ENCODE peak calls at places on chromosomes 2 and 18, in four cellular contexts. N is HepG2, K is K562, D is GM12878. U is an unnamed sample.
A peak's percentile ranks its signal among the peaks of the same experiment; 100 is the strongest.

GRCh38 chr2:233354971-233355574 is 779 bp downstream of the DGKD start:
- DNase-seq in N (no peak), K (no peak), D (no peak), U (peak; percentile 28)

GRCh38 chr2:230358305-230358704 is 31.3 kb downstream of the SP140L start:
- DNase-seq in N (no peak), K (no peak), D (no peak), U (no peak)

GRCh38 chr2:231541605-231542509 is 11.6 kb upstream of the NMUR1 start:
- DNase-seq in N (no peak), K (peak; percentile 27), D (no peak), U (peak; percentile 86)

GRCh38 chr2:188096910-188097309 is 194.8 kb upstream of the GULP1 start:
- DNase-seq in N (no peak), K (no peak), D (no peak), U (no peak)

GRCh38 chr2:190574169-190574568 is 39.6 kb upstream of the NEMP2 start:
- DNase-seq in N (no peak), K (no peak), D (no peak), U (no peak)

GRCh38 chr2:128421861-128422311 is 103.2 kb upstream of the HS6ST1 start:
- DNase-seq in N (no peak), K (no peak), D (no peak), U (no peak)

GRCh38 chr18:4358618-4359017 is 96.5 kb downstream of the DLGAP1 start:
- DNase-seq in N (no peak), K (no peak), D (no peak), U (peak; percentile 47)

GRCh38 chr2:55103039-55103438 is 52.8 kb upstream of the RTN4 start:
- DNase-seq in N (peak; percentile 24), K (no peak), D (no peak), U (no peak)

GRCh38 chr2:118732432-118732831 is 115.0 kb downstream of the EN1 start:
- DNase-seq in N (no peak), K (no peak), D (no peak), U (no peak)

GRCh38 chr18:13450289-13451207 is 232.0 kb downstream of the LDLRAD4 start:
- DNase-seq in N (no peak), K (no peak), D (peak; percentile 24), U (no peak)

GRCh38 chr2:36965751-36966369 is 476 bp downstream of the STRN start:
- DNase-seq in N (no peak), K (peak; percentile 86), D (no peak), U (peak; percentile 82)

GRCh38 chr2:138421315-138421970 is 80.1 kb upstream of the SPOPL start:
- DNase-seq in N (peak; percentile 85), K (no peak), D (no peak), U (no peak)

GRCh38 chr18:13369353-13369752 is 150.8 kb downstream of the LDLRAD4 start:
- DNase-seq in N (no peak), K (no peak), D (no peak), U (no peak)

GRCh38 chr2:209097168-209097567 is 326.7 kb upstream of the MAP2 start:
- DNase-seq in N (no peak), K (no peak), D (no peak), U (peak; percentile 25)

GRCh38 chr2:21362101-21362500 is 238.3 kb downstream of the TDRD15 start:
- DNase-seq in N (no peak), K (no peak), D (no peak), U (no peak)

GRCh38 chr2:122451040-122451439 is 695.6 kb downstream of the TSN start:
- DNase-seq in N (peak; percentile 47), K (no peak), D (no peak), U (no peak)

GRCh38 chr2:160207804-160208661 is 8.0 kb upstream of the ITGB6 start:
- DNase-seq in N (peak; percentile 70), K (no peak), D (peak; percentile 26), U (no peak)

GRCh38 chr2:137964066-137964858 is at the start of gene HNMT:
- DNase-seq in N (peak; percentile 100), K (peak; percentile 54), D (no peak), U (peak; percentile 13)

GRCh38 chr2:212052412-212053159 is 486.0 kb downstream of the ERBB4 start:
- DNase-seq in N (no peak), K (no peak), D (no peak), U (no peak)

GRCh38 chr2:101587251-101587650 is 110.3 kb upstream of the MAP4K4 start:
- DNase-seq in N (no peak), K (no peak), D (no peak), U (no peak)

GRCh38 chr2:79770926-79771325 is 258.1 kb downstream of the CTNNA2 start:
- DNase-seq in N (no peak), K (no peak), D (no peak), U (no peak)

GRCh38 chr2:162317910-162318279 is 589 bp downstream of the IFIH1 start:
- DNase-seq in N (no peak), K (no peak), D (no peak), U (peak; percentile 26)

GRCh38 chr18:10453885-10454772 is at the start of gene APCDD1:
- DNase-seq in N (peak; percentile 21), K (no peak), D (no peak), U (peak; percentile 70)

GRCh38 chr2:179817181-179817841 is 44.1 kb downstream of the ZNF385B start:
- DNase-seq in N (no peak), K (no peak), D (no peak), U (no peak)

GRCh38 chr2:15940661-15941482 is 522 bp downstream of the MYCN start:
- DNase-seq in N (no peak), K (no peak), D (no peak), U (peak; percentile 25)

GRCh38 chr2:220469201-220469600 is 841.8 kb downstream of the SLC4A3 start:
- DNase-seq in N (no peak), K (no peak), D (no peak), U (no peak)

GRCh38 chr2:169511818-169512217 is 2.3 kb downstream of the KLHL41 start:
- DNase-seq in N (no peak), K (no peak), D (no peak), U (no peak)

GRCh38 chr2:107325983-107326786 is 440.2 kb upstream of the ST6GAL2 start:
- DNase-seq in N (no peak), K (no peak), D (no peak), U (no peak)

GRCh38 chr2:127102464-127103242 is 4.3 kb downstream of the BIN1 start:
- DNase-seq in N (no peak), K (no peak), D (no peak), U (no peak)

GRCh38 chr2:142755191-142755590 is 122.3 kb upstream of the KYNU start:
- DNase-seq in N (no peak), K (no peak), D (no peak), U (no peak)

GRCh38 chr2:160010361-160011145 is 51.9 kb downstream of the PLA2R1 start:
- DNase-seq in N (no peak), K (no peak), D (no peak), U (no peak)

GRCh38 chr18:57813245-57813644 is 10.1 kb upstream of the ATP8B1 start:
- DNase-seq in N (peak; percentile 48), K (no peak), D (no peak), U (no peak)

GRCh38 chr2:174573621-174574081 is 24.0 kb downstream of the WIPF1 start:
- DNase-seq in N (no peak), K (no peak), D (no peak), U (no peak)

GRCh38 chr18:6854811-6855210 is 125.3 kb downstream of the ARHGAP28 start:
- DNase-seq in N (no peak), K (no peak), D (no peak), U (no peak)

GRCh38 chr2:973129-973528 is 22.5 kb downstream of the SNTG2 start:
- DNase-seq in N (no peak), K (no peak), D (no peak), U (no peak)

GRCh38 chr2:979286-979928 is 28.8 kb downstream of the SNTG2 start:
- DNase-seq in N (no peak), K (no peak), D (no peak), U (no peak)

GRCh38 chr2:975095-975494 is 24.4 kb downstream of the SNTG2 start:
- DNase-seq in N (no peak), K (no peak), D (no peak), U (no peak)

GRCh38 chr2:974454-974853 is 23.8 kb downstream of the SNTG2 start:
- DNase-seq in N (no peak), K (no peak), D (no peak), U (no peak)

GRCh38 chr2:974054-974453 is 23.4 kb downstream of the SNTG2 start:
- DNase-seq in N (no peak), K (no peak), D (no peak), U (no peak)
- TF ChIP-seq CREM in N (no peak), K (no peak), D (no peak), U (no peak)

DNA sequence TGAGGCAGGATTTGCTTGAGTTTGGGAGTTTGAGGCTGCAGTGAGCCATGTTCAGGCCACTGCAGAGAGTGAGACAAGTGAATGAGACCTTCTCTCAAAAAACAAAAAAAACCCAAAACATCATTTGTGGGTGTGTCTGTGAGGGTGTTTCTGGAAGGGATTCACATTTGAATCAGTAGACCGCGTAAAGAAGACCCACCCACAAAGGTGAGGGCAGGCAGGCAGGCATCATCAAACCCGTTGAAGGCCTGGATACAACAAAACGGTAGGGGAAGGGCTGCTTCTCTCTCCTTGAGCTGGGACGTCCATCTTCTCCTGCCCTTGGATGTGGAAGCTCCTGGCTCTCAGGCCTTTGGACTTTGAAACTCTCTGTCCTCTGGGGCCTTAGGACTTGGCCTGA is 25.4 kb downstream of the CDKL4 start:
- DNase-seq in N (no peak), K (no peak), D (no peak), U (no peak)
- TF ChIP-seq CREM in N (no peak), K (no peak), D (no peak), U (no peak)

DNA sequence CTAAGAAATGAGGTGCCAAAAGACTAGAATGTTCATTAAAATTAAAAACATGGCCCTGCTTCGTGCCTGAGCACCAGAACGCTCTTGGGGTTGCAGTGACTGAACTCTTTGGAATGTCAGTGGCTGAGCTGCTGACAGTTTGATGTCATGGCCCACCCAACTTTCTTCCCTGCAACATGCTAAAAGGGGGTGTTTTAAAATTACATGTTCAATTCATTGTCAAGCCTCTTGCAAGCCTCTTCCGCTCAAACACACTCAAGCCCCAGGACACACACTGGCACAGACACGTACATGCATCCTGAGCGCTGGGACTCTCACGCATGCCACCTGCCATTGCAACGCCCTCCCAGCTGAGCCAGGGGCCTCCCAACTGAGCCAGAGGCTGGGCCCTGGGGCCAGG is 12.6 kb downstream of the RUFY4 start:
- DNase-seq in N (no peak), K (no peak), D (no peak), U (no peak)
- TF ChIP-seq CREM in N (no peak), K (no peak), D (no peak), U (no peak)

GRCh38 chr2:26852405-26853348 is 4.7 kb downstream of the DPYSL5 start:
- DNase-seq in N (no peak), K (no peak), D (no peak), U (no peak)

GRCh38 chr2:26849056-26850001 is 1.4 kb downstream of the DPYSL5 start:
- DNase-seq in N (no peak), K (peak; percentile 22), D (no peak), U (peak; percentile 64)

GRCh38 chr2:26850002-26850431 is 2.1 kb downstream of the DPYSL5 start:
- DNase-seq in N (no peak), K (peak; percentile 6), D (no peak), U (peak; percentile 19)

GRCh38 chr2:26848336-26849055 is 564 bp downstream of the DPYSL5 start:
- DNase-seq in N (no peak), K (peak; percentile 19), D (no peak), U (no peak)

DNA sequence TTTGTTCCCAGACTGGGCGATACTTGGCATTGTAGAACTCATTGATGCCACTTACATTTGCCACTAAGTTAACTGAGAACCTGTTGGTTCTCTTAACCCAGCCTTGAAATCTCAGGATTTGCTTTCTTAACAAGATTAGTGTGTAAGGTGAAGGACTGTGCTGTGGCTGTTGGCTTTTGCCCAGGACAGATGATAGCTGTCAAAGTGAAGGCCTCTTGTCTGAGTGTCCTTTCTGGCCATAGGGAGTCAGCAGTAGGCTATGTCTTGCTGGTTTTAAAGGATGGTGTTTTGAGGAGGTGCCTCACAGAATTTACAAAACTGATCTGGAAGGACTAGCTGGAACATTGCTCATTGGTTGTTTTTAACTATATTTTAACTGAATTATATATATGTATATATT is 2.6 kb downstream of the DPYSL5 start:
- DNase-seq in N (no peak), K (peak; percentile 7), D (no peak), U (no peak)
- TF ChIP-seq CREM in N (no peak), K (no peak), D (no peak), U (no peak)